ENCODE peak calls at places on chromosomes 2 and 18, in ten cellular contexts. K is uterus, D is hepatocyte, N is cardiac muscle cell, I is gastrocnemius medialis, M is OCI-LY7, E is brain microvascular endothelial cell, W is suprapubic skin, Y is IMR-90, P is stomach. O is an unnamed sample.

GRCh38 chr2:132627542-132627941 is 42.5 kb downstream of the LYPD1 start:
- DNase-seq in P (no peak), I (no peak), N (peak; percentile 9), D (no peak), E (no peak), M (no peak), W (no peak), Y (no peak), K (no peak), O (no peak)

GRCh38 chr2:46947841-46948240 is 32.2 kb upstream of the MCFD2 start:
- DNase-seq in W (no peak), E (no peak), K (no peak), Y (no peak), M (no peak), N (no peak), D (no peak), I (no peak), P (no peak), O (no peak)

GRCh38 chr18:14978962-14979535 is 231.1 kb downstream of the ANKRD30B start:
- DNase-seq in I (no peak), N (no peak), K (no peak), M (peak; percentile 51), E (no peak), Y (no peak), W (no peak), P (no peak), D (no peak), O (no peak)

GRCh38 chr2:214881647-214882205 is 72.2 kb upstream of the BARD1 start:
- DNase-seq in I (no peak), D (peak; percentile 22), N (peak; percentile 20), M (no peak), P (no peak), K (no peak), Y (no peak), W (no peak), E (peak; percentile 10), O (no peak)

GRCh38 chr2:157178865-157179264 is 78.6 kb upstream of the GALNT5 start:
- DNase-seq in M (no peak), W (no peak), D (no peak), I (no peak), Y (no peak), P (no peak), E (no peak), N (no peak), K (no peak), O (no peak)

GRCh38 chr2:205776139-205776538 is 93.8 kb downstream of the NRP2 start:
- DNase-seq in Y (no peak), M (peak; percentile 33), P (peak; percentile 43), I (no peak), N (peak; percentile 65), D (peak; percentile 48), E (peak; percentile 24), K (no peak), W (no peak), O (peak; percentile 62)

GRCh38 chr2:236954641-236955040 is 131.0 kb upstream of the COPS8 start:
- DNase-seq in N (no peak), P (no peak), M (no peak), D (no peak), K (no peak), E (no peak), I (no peak), W (peak; percentile 63), Y (no peak), O (no peak)

GRCh38 chr2:240781471-240782220 is 38.4 kb downstream of the KIF1A start:
- DNase-seq in D (no peak), P (no peak), K (no peak), Y (no peak), E (no peak), W (no peak), I (no peak), N (no peak), M (no peak), O (no peak)

GRCh38 chr2:26847663-26848335 is at the start of gene DPYSL5:
- DNase-seq in K (no peak), I (no peak), N (no peak), D (peak; percentile 46), E (no peak), P (no peak), W (no peak), Y (no peak), M (no peak), O (peak; percentile 62)

GRCh38 chr2:171811229-171811628 is 82.8 kb downstream of the SLC25A12 start:
- DNase-seq in N (peak; percentile 61), D (peak; percentile 18), I (no peak), K (no peak), E (no peak), W (no peak), P (no peak), M (peak; percentile 42), Y (peak; percentile 57), O (no peak)

GRCh38 chr18:56185126-56185525 is 453.3 kb downstream of the TXNL1 start:
- DNase-seq in D (no peak), P (no peak), N (no peak), I (no peak), Y (no peak), M (no peak), E (no peak), K (no peak), W (no peak), O (no peak)

GRCh38 chr2:240760576-240761246 is 59.3 kb downstream of the KIF1A start:
- DNase-seq in W (no peak), I (no peak), D (no peak), M (no peak), Y (no peak), N (no peak), K (no peak), P (no peak), E (no peak), O (no peak)

GRCh38 chr2:128610496-128610895 is 291.8 kb upstream of the HS6ST1 start:
- DNase-seq in D (no peak), W (peak; percentile 35), N (no peak), K (no peak), I (no peak), M (no peak), P (no peak), Y (no peak), E (no peak), O (no peak)

GRCh38 chr18:21053127-21053526 is 58.5 kb downstream of the ROCK1 start:
- DNase-seq in P (no peak), Y (peak; percentile 90), K (no peak), W (no peak), E (peak; percentile 52), I (no peak), D (peak; percentile 39), M (no peak), N (peak; percentile 77), O (no peak)
- H3K27ac ChIP-seq in P (no peak overlapping the region), Y (no peak overlapping the region), K (no peak overlapping the region), W (no peak overlapping the region), E (peak overlapping the region; percentile 70), I (no peak overlapping the region), D (no peak overlapping the region), M (no peak overlapping the region), N (no peak overlapping the region), O (peak overlapping the region; percentile 73)

GRCh38 chr2:166181813-166182154 is 54.0 kb upstream of the SCN1A start:
- DNase-seq in D (no peak), K (no peak), P (no peak), I (no peak), Y (no peak), E (no peak), W (no peak), N (no peak), M (no peak), O (no peak)
- TF ChIP-seq CTCF in D (no peak), K (no peak), P (no peak), I (no peak), Y (no peak), E (no peak), W (no peak), N (no peak), M (peak; percentile 64), O (no peak)

DNA sequence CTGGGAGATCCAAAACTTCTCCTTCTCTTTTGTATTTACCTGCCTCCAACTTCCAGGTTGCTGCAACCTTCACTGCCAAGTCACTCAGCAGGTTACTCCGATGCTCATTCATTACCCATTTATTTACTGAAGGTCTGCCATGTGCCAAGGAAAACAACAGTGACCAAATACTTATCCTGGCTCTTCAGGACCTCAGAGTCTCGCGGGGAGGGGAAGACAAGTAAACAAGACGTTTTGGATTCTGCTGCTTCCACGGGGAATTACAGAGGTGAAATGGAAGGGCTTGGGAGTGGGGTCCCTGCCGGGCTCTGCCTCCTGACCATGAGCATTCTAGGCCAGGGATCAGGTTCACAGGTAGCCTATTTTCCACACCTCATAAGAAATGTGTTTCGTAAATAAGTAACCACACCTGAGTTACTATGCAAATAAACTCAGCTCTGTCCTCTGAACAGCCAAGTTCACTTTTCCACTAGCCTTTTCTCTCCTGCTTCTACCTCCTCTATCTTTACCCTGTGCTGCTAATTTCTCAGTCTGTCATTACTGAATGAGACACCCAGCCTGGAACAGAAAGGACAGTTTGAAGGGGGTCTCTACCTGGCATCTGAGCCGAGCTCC is 68.1 kb downstream of the CLHC1 start:
- DNase-seq in D (no peak), N (no peak), Y (no peak), K (no peak), M (no peak), E (no peak), I (no peak), W (no peak), P (peak; percentile 44), O (no peak)
- H3K27ac ChIP-seq in D (peak overlapping the region; percentile 65), N (no peak overlapping the region), Y (peak overlapping the region; percentile 26), K (peak overlapping the region; percentile 53), M (no peak overlapping the region), E (peak overlapping the region; percentile 62), I (no peak overlapping the region), W (peak overlapping the region; percentile 65), P (peak overlapping the region; percentile 74), O (peak overlapping the region; percentile 96)

GRCh38 chr2:13201924-13202323 is 485.2 kb downstream of the TRIB2 start:
- DNase-seq in M (no peak), N (no peak), I (no peak), K (no peak), P (no peak), D (no peak), E (peak; percentile 1), Y (no peak), W (no peak), O (no peak)
- TF ChIP-seq CTCF in M (peak; percentile 19), N (no peak), I (no peak), K (no peak), P (no peak), D (peak; percentile 10), E (peak; percentile 59), Y (no peak), W (no peak), O (no peak)

DNA sequence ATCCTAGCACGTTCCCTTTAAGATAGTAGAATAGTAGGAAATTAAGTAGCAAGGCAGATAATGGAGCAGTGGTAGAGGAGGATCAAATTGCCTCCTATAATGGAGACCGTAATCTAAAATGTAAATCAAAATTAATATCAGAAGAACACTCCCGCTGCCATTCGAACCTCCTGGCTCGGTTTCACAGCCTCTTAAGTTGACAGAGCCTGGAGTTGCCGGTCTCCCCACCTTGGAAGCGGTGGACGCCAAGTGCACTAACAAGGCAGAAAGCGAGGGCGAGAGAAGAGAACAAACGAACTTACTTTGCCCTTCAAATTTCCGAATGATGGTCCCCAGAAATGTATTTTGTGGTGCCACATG is 446 bp downstream of the KCNH7 start:
- DNase-seq in P (no peak), M (no peak), E (no peak), K (no peak), D (no peak), N (no peak), Y (no peak), I (no peak), W (no peak), O (no peak)
- H3K27ac ChIP-seq in P (no peak overlapping the region), M (no peak overlapping the region), E (no peak overlapping the region), K (no peak overlapping the region), D (no peak overlapping the region), N (peak overlapping the region; percentile 52), Y (no peak overlapping the region), I (no peak overlapping the region), W (no peak overlapping the region), O (peak overlapping the region; percentile 8)